ENCODE peak calls at places on chromosomes 1 and 21, in seven cellular contexts. O is HFF-Myc, D is mesenchymal stem cell, F is astrocyte of the spinal cord, Y is GM12864, Q is bronchial epithelial cell, K is hepatocyte. G is an unnamed sample.

GRCh38 chr1:179146916-179147315 is 65.0 kb downstream of the TOR3A start:
- DNase-seq in O (no peak), D (no peak), F (no peak), Y (no peak), Q (peak; percentile 70), K (no peak), G (no peak)

GRCh38 chr1:11560061-11560460 is 81.1 kb downstream of the DISP3 start:
- DNase-seq in O (no peak), D (no peak), F (no peak), Y (no peak), Q (no peak), K (no peak), G (no peak)

GRCh38 chr1:181179980-181180964 is 91.8 kb downstream of the IER5 start:
- DNase-seq in O (peak; percentile 61), D (peak; percentile 48), F (peak; percentile 42), Y (no peak), Q (peak; percentile 50), K (peak; percentile 70), G (no peak)

GRCh38 chr21:34594566-34595234 is 20.2 kb downstream of the RCAN1 start:
- DNase-seq in O (no peak), D (no peak), F (no peak), Y (no peak), Q (no peak), K (no peak), G (no peak)

GRCh38 chr1:235336903-235337302 is 8.5 kb downstream of the GGPS1 start:
- DNase-seq in O (no peak), D (peak; percentile 61), F (no peak), Y (no peak), Q (no peak), K (no peak), G (no peak)

GRCh38 chr1:3323021-3323790 is 131.3 kb upstream of the ARHGEF16 start:
- DNase-seq in O (no peak), D (no peak), F (no peak), Y (no peak), Q (no peak), K (peak; percentile 85), G (no peak)

GRCh38 chr1:180600301-180600700 is 31.5 kb upstream of the XPR1 start:
- DNase-seq in O (no peak), D (no peak), F (no peak), Y (no peak), Q (peak; percentile 59), K (no peak), G (no peak)

GRCh38 chr1:214678386-214678785 is 75.4 kb downstream of the CENPF start:
- DNase-seq in O (no peak), D (no peak), F (peak; percentile 58), Y (no peak), Q (peak; percentile 18), K (peak; percentile 74), G (no peak)

GRCh38 chr1:33814166-33814565 is 49.7 kb upstream of the HMGB4 start:
- DNase-seq in O (no peak), D (no peak), F (no peak), Y (no peak), Q (peak; percentile 4), K (no peak), G (no peak)

GRCh38 chr1:236860096-236860495 is 65.0 kb downstream of the MTR start:
- DNase-seq in O (no peak), D (peak; percentile 17), F (no peak), Y (no peak), Q (no peak), K (no peak), G (no peak)

GRCh38 chr1:171743014-171743870 is 1.4 kb upstream of the VAMP4 start:
- DNase-seq in O (no peak), D (peak; percentile 77), F (peak; percentile 86), Y (no peak), Q (peak; percentile 92), K (peak; percentile 59), G (no peak)

GRCh38 chr1:39694026-39694425 is 2.8 kb upstream of the HPCAL4 start:
- DNase-seq in O (no peak), D (no peak), F (no peak), Y (no peak), Q (peak; percentile 51), K (no peak), G (no peak)

GRCh38 chr1:202007703-202008489 is 2.5 kb upstream of the ELF3 start:
- DNase-seq in O (no peak), D (peak; percentile 35), F (no peak), Y (no peak), Q (peak; percentile 79), K (peak; percentile 93), G (no peak)

GRCh38 chr1:177983824-177984528 is 14.1 kb upstream of the SEC16B start:
- DNase-seq in O (peak; percentile 64), D (peak; percentile 91), F (peak; percentile 95), Y (no peak), Q (peak; percentile 67), K (peak; percentile 78), G (no peak)

GRCh38 chr1:98086156-98086555 is 165.3 kb upstream of the DPYD start:
- DNase-seq in O (no peak), D (peak; percentile 78), F (peak; percentile 65), Y (no peak), Q (peak; percentile 59), K (no peak), G (no peak)

GRCh38 chr21:41370840-41371697 is 9.2 kb downstream of the MX2 start:
- DNase-seq in O (no peak), D (no peak), F (no peak), Y (no peak), Q (no peak), K (no peak), G (no peak)

GRCh38 chr1:230849451-230850194 is 18.7 kb downstream of the C1orf198 start:
- DNase-seq in O (peak; percentile 57), D (peak; percentile 87), F (peak; percentile 97), Y (no peak), Q (peak; percentile 21), K (peak; percentile 35), G (no peak)

GRCh38 chr21:46097826-46098286 is at the start of gene COL6A2:
- DNase-seq in O (no peak), D (peak; percentile 73), F (peak; percentile 67), Y (no peak), Q (no peak), K (peak; percentile 90), G (no peak)

GRCh38 chr1:112878321-112878720 is 77.7 kb downstream of the SLC16A1 start:
- DNase-seq in O (no peak), D (peak; percentile 37), F (no peak), Y (no peak), Q (no peak), K (no peak), G (no peak)

DNA sequence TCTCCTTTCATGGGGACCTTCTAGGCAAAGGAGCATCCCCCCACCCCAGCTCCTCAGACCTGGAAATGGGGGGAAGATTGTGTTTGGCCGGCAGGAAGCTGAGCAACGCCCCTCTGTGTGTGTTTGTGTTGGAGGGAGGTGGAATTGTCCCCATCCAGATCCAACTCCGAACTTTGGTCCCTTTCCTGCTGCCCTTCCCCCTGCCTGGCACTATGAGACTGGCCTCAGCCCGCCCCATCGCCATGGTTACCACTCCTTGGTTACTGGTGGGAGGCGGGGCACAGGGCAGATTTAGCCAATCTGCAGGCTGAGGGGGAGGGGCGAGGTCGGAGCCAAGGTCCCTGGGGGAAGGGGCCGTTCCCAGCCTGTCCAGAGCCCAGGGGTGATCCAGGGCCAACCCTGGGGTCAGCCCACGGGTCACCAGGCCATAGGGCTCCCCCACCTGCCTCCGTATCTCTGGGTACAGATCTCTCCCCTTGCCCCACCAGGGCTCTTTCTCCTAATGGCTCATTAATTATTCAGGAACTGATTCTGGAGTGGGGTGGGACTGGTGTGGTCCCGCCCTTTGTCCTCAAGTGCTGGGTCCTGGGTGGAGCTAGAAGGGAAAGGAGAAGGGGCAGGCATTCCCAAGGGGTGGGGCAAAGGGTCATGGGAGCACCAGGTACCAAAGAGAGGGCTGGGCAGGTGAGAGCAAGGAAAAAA is 15.2 kb downstream of the PTPRF start:
- DNase-seq in O (no peak), D (peak; percentile 62), F (no peak), Y (no peak), Q (peak; percentile 41), K (peak; percentile 96), G (no peak)
- H3K4me3 ChIP-seq in O (no peak overlapping the region), D (no peak overlapping the region), F (no peak overlapping the region), Y (no peak overlapping the region), Q (no peak overlapping the region), K (no peak overlapping the region), G (no peak overlapping the region)

GRCh38 chr1:1683104-1683905 is 9.3 kb downstream of the SLC35E2B start:
- DNase-seq in O (no peak), D (no peak), F (no peak), Y (no peak), Q (no peak), K (peak; percentile 21), G (no peak)
- H3K4me3 ChIP-seq in O (no peak overlapping the region), D (no peak overlapping the region), F (no peak overlapping the region), Y (no peak overlapping the region), Q (no peak overlapping the region), K (no peak overlapping the region), G (no peak overlapping the region)

GRCh38 chr1:36739703-36740289 is 257.1 kb upstream of the CSF3R start:
- DNase-seq in O (no peak), D (no peak), F (no peak), Y (no peak), Q (no peak), K (no peak), G (no peak)

GRCh38 chr1:36738245-36738644 is 255.5 kb upstream of the CSF3R start:
- DNase-seq in O (no peak), D (no peak), F (no peak), Y (no peak), Q (no peak), K (no peak), G (no peak)

GRCh38 chr1:36737767-36738166 is 255.1 kb upstream of the CSF3R start:
- DNase-seq in O (no peak), D (no peak), F (no peak), Y (no peak), Q (no peak), K (no peak), G (no peak)

GRCh38 chr1:36741066-36741465 is 258.4 kb upstream of the CSF3R start:
- DNase-seq in O (no peak), D (no peak), F (no peak), Y (no peak), Q (no peak), K (no peak), G (no peak)

GRCh38 chr1:36740446-36740845 is 257.7 kb upstream of the CSF3R start:
- DNase-seq in O (no peak), D (no peak), F (no peak), Y (no peak), Q (no peak), K (no peak), G (no peak)
- H3K4me3 ChIP-seq in O (no peak overlapping the region), D (no peak overlapping the region), F (no peak overlapping the region), Y (no peak overlapping the region), Q (no peak overlapping the region), K (no peak overlapping the region), G (no peak overlapping the region)

DNA sequence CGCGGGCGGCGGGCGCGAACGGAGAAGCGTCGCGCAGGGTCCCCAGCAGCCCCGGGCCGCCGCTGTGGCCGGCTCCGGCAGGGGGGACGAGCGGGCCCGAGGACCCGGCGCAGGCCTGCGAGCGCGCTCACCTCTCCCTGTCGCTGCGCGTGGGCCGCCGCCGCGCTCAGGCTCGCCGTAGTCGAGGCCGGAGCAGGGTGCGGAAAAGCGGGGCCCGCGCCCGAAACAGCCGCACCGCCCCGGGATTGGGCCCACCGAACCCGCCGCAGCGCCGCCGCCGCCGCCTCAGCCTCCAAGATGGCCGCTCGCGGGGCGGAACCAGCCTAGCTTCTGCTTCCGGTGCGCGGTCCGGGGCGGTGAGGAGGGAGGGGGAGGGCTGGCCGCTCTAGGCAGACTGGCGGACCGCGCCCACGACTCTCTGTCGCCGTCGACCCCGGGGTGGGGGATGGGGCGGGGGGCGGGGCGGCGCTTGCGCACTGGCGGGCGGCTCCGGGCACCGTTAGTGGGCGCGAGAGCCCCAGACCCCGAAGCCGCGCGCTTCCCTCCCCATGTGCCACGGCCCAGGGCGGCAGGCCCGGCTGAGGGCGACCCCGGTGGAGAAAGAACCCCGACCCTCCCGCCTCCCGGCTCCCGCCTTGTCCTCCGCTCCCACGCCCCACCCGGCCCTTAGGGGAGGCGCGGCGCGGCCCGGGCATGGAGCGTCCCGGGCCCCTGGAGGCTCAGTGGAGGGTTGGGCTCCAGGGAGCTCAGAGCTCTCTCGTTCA is at the start of gene UBE2J2:
- DNase-seq in O (peak; percentile 51), D (peak; percentile 89), F (peak; percentile 91), Y (peak; percentile 70), Q (peak; percentile 58), K (peak; percentile 97), G (peak; percentile 89)
- H3K4me3 ChIP-seq in O (peak within 1 kb of the TSS; percentile 92), D (peak within 1 kb of the TSS; percentile 99), F (peak within 1 kb of the TSS; percentile 86), Y (peak within 1 kb of the TSS; percentile 99), Q (peak within 1 kb of the TSS; percentile 85), K (peak within 1 kb of the TSS; percentile 91), G (peak within 1 kb of the TSS; percentile 95)

G was measured in GM06990.